ENCODE peak calls at places on chromosome 10, in ten cellular contexts. K is CD8-positive, alpha-beta memory T cell; A is heart left ventricle; N is left ventricle myocardium inferior; F is H1; H is adrenal gland; R is fibroblast of lung; V is cardiac muscle cell; Y is PC-9; C is psoas muscle. M is an unnamed sample. For H3K4me1, the result is how much of the 10 kb centered on the place peaks cover.

GRCh38 chr10:7311256-7312178 is 99.3 kb downstream of the SFMBT2 start:
- DNase-seq in F (no peak), H (no peak), V (no peak), K (no peak), C (no peak), Y (no peak), N (no peak), A (no peak), R (no peak), M (no peak)

GRCh38 chr10:124249196-124249595 is 155.8 kb upstream of the CHST15 start:
- DNase-seq in K (no peak), Y (no peak), F (no peak), V (no peak), H (no peak), N (no peak), R (no peak), A (no peak), C (no peak), M (no peak)

GRCh38 chr10:61992059-61992460 is 90.6 kb downstream of the ARID5B start:
- DNase-seq in F (no peak), N (no peak), R (peak), Y (no peak), C (no peak), K (peak), A (peak), H (peak), V (no peak), M (no peak)

GRCh38 chr10:209357-209756 is 74.1 kb downstream of the ZMYND11 start:
- DNase-seq in K (no peak), Y (no peak), A (no peak), N (no peak), R (peak), V (no peak), H (no peak), C (no peak), F (no peak), M (no peak)

GRCh38 chr10:24925799-24926198 is 26.6 kb downstream of the PRTFDC1 start:
- DNase-seq in N (no peak), C (no peak), Y (no peak), V (no peak), A (no peak), R (no peak), F (no peak), H (no peak), K (no peak), M (no peak)

GRCh38 chr10:48365668-48366067 is 59.2 kb downstream of the MAPK8 start:
- DNase-seq in Y (no peak), V (no peak), H (no peak), K (no peak), N (no peak), A (no peak), C (no peak), R (no peak), F (no peak), M (no peak)

GRCh38 chr10:53453196-53453595 is 680.6 kb upstream of the MBL2 start:
- DNase-seq in A (no peak), R (no peak), Y (no peak), N (no peak), K (no peak), H (no peak), F (no peak), V (peak), C (no peak), M (no peak)

GRCh38 chr10:35910234-35910633 is 268.1 kb upstream of the FZD8 start:
- DNase-seq in N (no peak), Y (no peak), R (peak), C (no peak), A (no peak), H (no peak), F (no peak), V (no peak), K (no peak), M (no peak)

GRCh38 chr10:5551531-5552375 is 27.0 kb downstream of the CALML3 start:
- DNase-seq in V (no peak), H (no peak), A (peak), K (no peak), N (peak), F (no peak), Y (peak), C (peak), R (no peak), M (peak)

GRCh38 chr10:6269953-6270867 is 67.5 kb downstream of the PFKFB3 start:
- DNase-seq in K (peak), R (no peak), N (no peak), F (no peak), Y (no peak), V (no peak), H (no peak), A (no peak), C (no peak), M (peak)

GRCh38 chr10:73997479-73997805 is 474 bp upstream of the VCL start:
- DNase-seq in H (no peak), N (no peak), V (no peak), A (no peak), Y (no peak), K (no peak), F (no peak), C (no peak), R (no peak), M (no peak)

GRCh38 chr10:47195274-47195885 is 104.6 kb upstream of the GDF10 start:
- DNase-seq in Y (peak), V (no peak), F (no peak), C (no peak), K (no peak), N (no peak), A (no peak), H (no peak), R (no peak), M (no peak)

GRCh38 chr10:34526186-34526585 is 288.9 kb downstream of the PARD3 start:
- DNase-seq in F (no peak), C (no peak), V (no peak), K (no peak), R (no peak), Y (no peak), H (no peak), A (no peak), N (no peak), M (no peak)

GRCh38 chr10:34194259-34194658 is 620.8 kb downstream of the PARD3 start:
- DNase-seq in A (no peak), R (peak), F (no peak), K (no peak), Y (no peak), C (no peak), V (no peak), N (no peak), H (no peak), M (no peak)

GRCh38 chr10:125543796-125544195 is 139.2 kb downstream of the TEX36 start:
- DNase-seq in F (peak), V (no peak), H (no peak), Y (no peak), C (no peak), K (no peak), A (peak), N (no peak), R (no peak), M (no peak)

DNA sequence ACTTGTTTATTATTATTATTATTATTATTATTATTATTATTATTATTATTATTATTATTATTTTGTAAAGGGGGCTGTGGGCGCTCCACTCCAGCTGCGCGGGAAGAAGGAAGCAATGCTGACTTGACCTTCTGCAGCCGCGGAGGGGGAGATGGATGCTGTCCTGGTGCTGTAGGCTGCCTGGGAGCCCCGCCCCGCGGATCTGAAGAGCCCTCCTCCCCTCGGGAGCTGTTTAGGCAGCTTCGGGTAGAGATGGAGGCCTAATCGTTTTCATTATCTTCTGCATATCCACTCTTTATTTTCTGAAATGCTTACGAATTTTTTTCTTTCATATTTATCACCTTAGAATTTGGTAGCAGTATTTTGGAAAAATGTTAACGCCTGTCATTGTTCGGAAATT is 101.2 kb upstream of the KLF6 start:
- DNase-seq in N (peak), F (peak), K (no peak), C (peak), R (peak), A (peak), H (peak), V (peak), Y (no peak), M (no peak)
- H3K4me1 ChIP-seq in N (under half), F (under half), K (under half), C (under half), R (under half), A (under half), H (under half), V (under half), Y (half or more), M (under half)

GRCh38 chr10:14736043-14736442 is 38.7 kb downstream of the FAM107B start:
- DNase-seq in Y (no peak), N (no peak), F (no peak), R (no peak), H (no peak), C (no peak), A (no peak), K (no peak), V (no peak), M (no peak)

GRCh38 chr10:14742382-14742781 is 32.3 kb downstream of the FAM107B start:
- DNase-seq in V (no peak), H (no peak), Y (no peak), F (no peak), C (no peak), A (no peak), K (no peak), R (no peak), N (no peak), M (no peak)

GRCh38 chr10:14740684-14741247 is 33.9 kb downstream of the FAM107B start:
- DNase-seq in Y (no peak), R (no peak), K (no peak), H (no peak), C (no peak), N (no peak), F (no peak), V (no peak), A (no peak), M (peak)

GRCh38 chr10:14736600-14737081 is 38.1 kb downstream of the FAM107B start:
- DNase-seq in F (no peak), N (peak), R (peak), Y (no peak), H (peak), C (no peak), K (no peak), V (peak), A (peak), M (peak)

GRCh38 chr10:14738011-14738510 is 36.6 kb downstream of the FAM107B start:
- DNase-seq in Y (no peak), C (no peak), N (no peak), K (no peak), F (no peak), H (no peak), A (no peak), V (no peak), R (no peak), M (no peak)
- H3K4me1 ChIP-seq in Y (under half), C (under half), N (under half), K (under half), F (under half), H (under half), A (under half), V (under half), R (under half), M (under half)

GRCh38 chr10:71694567-71694968 is 25.0 kb downstream of the C10orf105 start:
- DNase-seq in Y (no peak), R (no peak), H (peak), N (no peak), C (no peak), F (no peak), K (peak), A (peak), V (no peak), M (peak)

GRCh38 chr10:71694039-71694471 is 25.5 kb downstream of the C10orf105 start:
- DNase-seq in H (no peak), K (no peak), C (no peak), Y (no peak), F (no peak), A (no peak), V (no peak), N (no peak), R (no peak), M (no peak)

GRCh38 chr10:71691405-71691804 is 28.2 kb downstream of the C10orf105 start:
- DNase-seq in N (no peak), Y (no peak), A (no peak), H (no peak), F (no peak), V (no peak), C (no peak), K (no peak), R (no peak), M (no peak)

GRCh38 chr10:71692598-71693307 is 26.8 kb downstream of the C10orf105 start:
- DNase-seq in A (no peak), R (no peak), Y (no peak), K (no peak), C (no peak), V (no peak), F (no peak), H (no peak), N (no peak), M (no peak)

GRCh38 chr10:71693377-71693776 is 26.2 kb downstream of the C10orf105 start:
- DNase-seq in Y (no peak), N (no peak), R (no peak), F (no peak), V (no peak), H (no peak), K (no peak), A (no peak), C (no peak), M (no peak)
- H3K4me1 ChIP-seq in Y (under half), N (under half), R (under half), F (under half), V (under half), H (under half), K (under half), A (under half), C (under half), M (under half)

GRCh38 chr10:132366006-132366405 is 31.0 kb upstream of the PWWP2B start:
- DNase-seq in N (no peak), Y (no peak), H (no peak), V (no peak), F (no peak), A (no peak), K (no peak), R (no peak), C (no peak), M (no peak)

GRCh38 chr10:132364594-132364970 is 32.4 kb upstream of the PWWP2B start:
- DNase-seq in C (no peak), V (no peak), Y (no peak), A (no peak), F (no peak), R (no peak), K (no peak), H (no peak), N (no peak), M (no peak)

GRCh38 chr10:132366499-132366898 is 30.5 kb upstream of the PWWP2B start:
- DNase-seq in V (no peak), F (no peak), K (no peak), A (no peak), H (no peak), N (no peak), Y (no peak), C (no peak), R (no peak), M (peak)

GRCh38 chr10:132363921-132364593 is 32.1 kb downstream of the LRRC27 start:
- DNase-seq in N (no peak), A (no peak), V (peak), R (no peak), F (no peak), K (no peak), Y (no peak), C (no peak), H (no peak), M (no peak)

GRCh38 chr10:132365102-132365501 is 31.9 kb upstream of the PWWP2B start:
- DNase-seq in R (no peak), F (no peak), Y (no peak), N (no peak), C (no peak), K (no peak), A (no peak), V (no peak), H (no peak), M (no peak)
- H3K4me1 ChIP-seq in R (under half), F (under half), Y (under half), N (under half), C (under half), K (under half), A (under half), V (under half), H (under half), M (under half)

GRCh38 chr10:119306514-119306951 is 99.2 kb downstream of the GRK5 start:
- DNase-seq in Y (peak), F (no peak), K (peak), A (peak), H (no peak), V (no peak), C (no peak), R (no peak), N (no peak), M (peak)
- H3K4me1 ChIP-seq in Y (half or more), F (under half), K (half or more), A (under half), H (under half), V (under half), C (under half), R (under half), N (half or more), M (under half)

DNA sequence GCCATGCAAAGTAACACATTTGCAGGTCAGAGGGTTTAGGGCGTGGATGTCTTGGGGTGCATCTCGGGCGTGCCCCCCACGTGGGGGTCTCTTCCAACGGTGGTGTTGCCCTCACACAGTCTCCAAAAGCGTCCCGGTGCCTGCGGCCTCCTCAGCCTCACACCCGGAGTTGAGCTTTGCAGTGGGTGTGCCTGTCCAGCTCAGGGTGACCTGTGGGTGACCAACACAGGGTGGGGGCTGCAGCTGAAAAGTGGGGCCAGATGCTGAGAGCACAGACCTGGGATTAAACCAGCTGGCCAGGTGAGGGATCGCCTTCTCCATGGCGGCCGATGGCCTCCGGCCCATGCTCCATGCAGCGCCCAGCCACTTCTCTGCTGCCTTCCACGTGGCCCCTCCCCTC is 63.1 kb downstream of the PWWP2B start:
- DNase-seq in H (peak), Y (no peak), C (peak), V (no peak), N (no peak), K (no peak), F (no peak), A (peak), R (no peak), M (no peak)
- H3K4me1 ChIP-seq in H (under half), Y (under half), C (under half), V (under half), N (half or more), K (under half), F (under half), A (under half), R (under half), M (under half)

GRCh38 chr10:85918371-85918770 is 448.2 kb downstream of the GRID1 start:
- DNase-seq in K (no peak), H (no peak), F (no peak), R (no peak), N (no peak), V (no peak), C (no peak), Y (no peak), A (no peak), M (no peak)

GRCh38 chr10:85919358-85920022 is 447.1 kb downstream of the GRID1 start:
- DNase-seq in F (no peak), A (no peak), V (no peak), R (no peak), Y (no peak), K (no peak), H (no peak), C (no peak), N (no peak), M (no peak)

GRCh38 chr10:85916192-85916747 is 450.3 kb downstream of the GRID1 start:
- DNase-seq in N (no peak), V (peak), A (no peak), C (no peak), R (no peak), F (no peak), Y (no peak), K (no peak), H (no peak), M (no peak)

GRCh38 chr10:85916999-85917573 is 449.5 kb downstream of the GRID1 start:
- DNase-seq in Y (no peak), N (no peak), F (no peak), A (no peak), C (no peak), H (no peak), K (no peak), R (no peak), V (no peak), M (no peak)

GRCh38 chr10:85917601-85918000 is 449.0 kb downstream of the GRID1 start:
- DNase-seq in R (no peak), C (no peak), A (no peak), H (no peak), K (no peak), N (no peak), Y (no peak), F (no peak), V (no peak), M (no peak)
- H3K4me1 ChIP-seq in R (under half), C (under half), A (under half), H (under half), K (under half), N (under half), Y (under half), F (under half), V (under half), M (under half)

GRCh38 chr10:104323085-104323484 is 15.2 kb downstream of the ITPRIP start:
- DNase-seq in F (no peak), N (no peak), H (no peak), A (no peak), Y (no peak), V (no peak), C (no peak), R (no peak), K (no peak), M (no peak)

GRCh38 chr10:104324931-104325330 is 13.3 kb downstream of the ITPRIP start:
- DNase-seq in A (no peak), F (no peak), V (no peak), H (no peak), Y (no peak), N (no peak), C (no peak), K (no peak), R (no peak), M (no peak)

GRCh38 chr10:104325436-104326430 is 12.5 kb downstream of the ITPRIP start:
- DNase-seq in R (no peak), F (no peak), N (peak), V (no peak), C (peak), A (peak), H (no peak), Y (no peak), K (no peak), M (peak)

GRCh38 chr10:104322416-104322782 is 15.9 kb downstream of the ITPRIP start:
- DNase-seq in H (no peak), V (no peak), N (no peak), A (no peak), F (no peak), Y (no peak), C (no peak), K (peak), R (no peak), M (no peak)

GRCh38 chr10:104323721-104324686 is 14.3 kb downstream of the ITPRIP start:
- DNase-seq in A (no peak), C (no peak), V (no peak), Y (no peak), F (no peak), N (no peak), H (no peak), K (no peak), R (no peak), M (no peak)
- H3K4me1 ChIP-seq in A (half or more), C (half or more), V (under half), Y (under half), F (under half), N (half or more), H (under half), K (half or more), R (under half), M (under half)

GRCh38 chr10:85971494-85971893 is 395.1 kb downstream of the GRID1 start:
- DNase-seq in K (no peak), V (no peak), H (no peak), R (no peak), N (no peak), A (no peak), C (no peak), Y (no peak), F (no peak), M (no peak)

GRCh38 chr10:85967594-85967993 is 399.0 kb downstream of the GRID1 start:
- DNase-seq in K (no peak), C (no peak), R (no peak), N (no peak), A (no peak), V (no peak), Y (no peak), F (no peak), H (no peak), M (no peak)
- H3K4me1 ChIP-seq in K (under half), C (under half), R (under half), N (under half), A (under half), V (under half), Y (under half), F (under half), H (under half), M (under half)